ENCODE peak calls at places on chromosome 19, in four cellular contexts. One of them, this sample, is unnamed.

GRCh38 chr19:55206664-55207500 is 2.4 kb downstream of the PTPRH start:
- DNase-seq in effector CD4-positive, alpha-beta T cell: no peak
- DNase-seq in H9: peak
- DNase-seq in NAMALWA: no peak
- DNase-seq in this sample: no peak

GRCh38 chr19:5494780-5495179 is 39.6 kb downstream of the ZNRF4 start:
- DNase-seq in effector CD4-positive, alpha-beta T cell: no peak
- DNase-seq in H9: no peak
- DNase-seq in NAMALWA: no peak
- DNase-seq in this sample: no peak

GRCh38 chr19:41588497-41589209 is 12.7 kb downstream of the CEACAM21 start:
- DNase-seq in effector CD4-positive, alpha-beta T cell: no peak
- DNase-seq in H9: no peak
- DNase-seq in NAMALWA: peak
- DNase-seq in this sample: no peak

GRCh38 chr19:679418-680286 is 3.5 kb downstream of the FSTL3 start:
- DNase-seq in effector CD4-positive, alpha-beta T cell: no peak
- DNase-seq in H9: peak
- DNase-seq in NAMALWA: peak
- DNase-seq in this sample: no peak

GRCh38 chr19:52992109-52993004 is 21.4 kb upstream of the ERVV-1 start:
- DNase-seq in effector CD4-positive, alpha-beta T cell: no peak
- DNase-seq in H9: peak
- DNase-seq in NAMALWA: no peak
- DNase-seq in this sample: peak

GRCh38 chr19:33499671-33500506 is 21.7 kb downstream of the PEPD start:
- DNase-seq in effector CD4-positive, alpha-beta T cell: no peak
- DNase-seq in H9: no peak
- DNase-seq in NAMALWA: no peak
- DNase-seq in this sample: no peak

GRCh38 chr19:2661615-2662014 is 40.9 kb downstream of the GNG7 start:
- DNase-seq in effector CD4-positive, alpha-beta T cell: no peak
- DNase-seq in H9: no peak
- DNase-seq in NAMALWA: peak
- DNase-seq in this sample: no peak

GRCh38 chr19:4234142-4234861 is 5.0 kb downstream of the EBI3 start:
- DNase-seq in effector CD4-positive, alpha-beta T cell: no peak
- DNase-seq in H9: no peak
- DNase-seq in NAMALWA: no peak
- DNase-seq in this sample: no peak

GRCh38 chr19:56091751-56092546 is 29.1 kb downstream of the ZNF787 start:
- DNase-seq in effector CD4-positive, alpha-beta T cell: no peak
- DNase-seq in H9: peak
- DNase-seq in NAMALWA: no peak
- DNase-seq in this sample: no peak

GRCh38 chr19:55289117-55289796 is 5.5 kb downstream of the BRSK1 start:
- DNase-seq in effector CD4-positive, alpha-beta T cell: no peak
- DNase-seq in H9: no peak
- DNase-seq in NAMALWA: no peak
- DNase-seq in this sample: no peak

GRCh38 chr19:38734426-38735256 is 9.6 kb downstream of the CAPN12 start:
- DNase-seq in effector CD4-positive, alpha-beta T cell: no peak
- DNase-seq in H9: peak
- DNase-seq in NAMALWA: peak
- DNase-seq in this sample: peak

GRCh38 chr19:39345956-39346355 is 3.7 kb downstream of the SAMD4B start:
- DNase-seq in effector CD4-positive, alpha-beta T cell: no peak
- DNase-seq in H9: no peak
- DNase-seq in NAMALWA: no peak
- DNase-seq in this sample: no peak

GRCh38 chr19:41416194-41416674 is 10.9 kb downstream of the B3GNT8 start:
- DNase-seq in effector CD4-positive, alpha-beta T cell: no peak
- DNase-seq in H9: no peak
- DNase-seq in NAMALWA: no peak
- DNase-seq in this sample: no peak

GRCh38 chr19:19485161-19485997 is 30.0 kb downstream of the TSSK6 start:
- DNase-seq in effector CD4-positive, alpha-beta T cell: no peak
- DNase-seq in H9: no peak
- DNase-seq in NAMALWA: peak
- DNase-seq in this sample: no peak

GRCh38 chr19:49355890-49356289 is 6.3 kb downstream of the TEAD2 start:
- DNase-seq in effector CD4-positive, alpha-beta T cell: no peak
- DNase-seq in H9: no peak
- DNase-seq in NAMALWA: no peak
- DNase-seq in this sample: no peak

GRCh38 chr19:15449620-15450527 is at the start of gene WIZ:
- DNase-seq in effector CD4-positive, alpha-beta T cell: peak
- DNase-seq in H9: peak
- DNase-seq in NAMALWA: peak
- DNase-seq in this sample: peak